ENCODE peak calls at places on chromosomes 16 and 17, in six cellular contexts. Y is RPMI8226; J is NCI-H146; G is activated T-helper 1 cell treated with anti-CD3 and anti-CD28 coated beads, Interleukin-2, amount 50 U/mL, for 16 hours; U is Ammon's horn; K is CD4-positive, CD25-positive, alpha-beta regulatory T cell. B is an unnamed sample.

GRCh38 chr17:40952675-40953074 is 14.1 kb downstream of the KRT39 start:
- DNase-seq in K (no peak), Y (peak; percentile 21), J (no peak), U (no peak), G (no peak), B (no peak)

GRCh38 chr16:11218324-11218962 is 37.6 kb downstream of the SOCS1 start:
- DNase-seq in G (no peak), J (no peak), Y (no peak), K (no peak), U (no peak), B (no peak)

GRCh38 chr16:54055191-54055590 is 231.4 kb downstream of the IRX3 start:
- DNase-seq in U (no peak), K (no peak), J (no peak), Y (no peak), G (no peak), B (no peak)

GRCh38 chr16:85900031-85900792 is 1.2 kb downstream of the IRF8 start:
- DNase-seq in G (no peak), K (no peak), J (no peak), Y (no peak), U (no peak), B (no peak)

GRCh38 chr17:58354541-58355216 is 2.7 kb upstream of the SUPT4H1 start:
- DNase-seq in G (no peak), J (no peak), U (no peak), K (no peak), Y (no peak), B (no peak)

GRCh38 chr17:48483471-48484131 is 47.2 kb downstream of the HOXB1 start:
- DNase-seq in J (no peak), K (no peak), U (no peak), G (no peak), Y (peak; percentile 88), B (no peak)

GRCh38 chr16:70738083-70738977 is 52.5 kb upstream of the MTSS2 start:
- DNase-seq in U (peak; percentile 64), Y (peak; percentile 63), G (no peak), J (no peak), K (no peak), B (no peak)

GRCh38 chr16:66486199-66486772 is 59.2 kb downstream of the BEAN1 start:
- DNase-seq in K (no peak), Y (no peak), U (no peak), G (no peak), J (no peak), B (no peak)

B was measured in NCI-H446 treated with DMSO at 0.1 percent for 48 hours.